ENCODE peak calls at places on chromosomes 13 and 19, in ten cellular contexts. One of them, this sample, is unnamed.

GRCh38 chr19:662207-662961 is 630 bp downstream of the RNF126 start:
- DNase-seq in GM12865: peak; percentile 80
- DNase-seq in CD8-positive, alpha-beta T cell: peak; percentile 30
- DNase-seq in left ventricle myocardium inferior: no peak
- DNase-seq in thoracic aorta: no peak
- DNase-seq in lower leg skin: no peak
- DNase-seq in heart left ventricle: no peak
- DNase-seq in brain microvascular endothelial cell: no peak
- DNase-seq in dorsolateral prefrontal cortex: no peak
- DNase-seq in K562: peak; percentile 60
- DNase-seq in this sample: no peak

GRCh38 chr13:35164324-35164932 is 222.4 kb downstream of the NBEA start:
- DNase-seq in K562: peak; percentile 17
- DNase-seq in heart left ventricle: no peak
- DNase-seq in GM12865: peak; percentile 56
- DNase-seq in left ventricle myocardium inferior: no peak
- DNase-seq in dorsolateral prefrontal cortex: no peak
- DNase-seq in lower leg skin: no peak
- DNase-seq in thoracic aorta: no peak
- DNase-seq in brain microvascular endothelial cell: no peak
- DNase-seq in CD8-positive, alpha-beta T cell: no peak
- DNase-seq in this sample: peak; percentile 50

GRCh38 chr13:42102961-42103688 is 54.7 kb downstream of the DGKH start:
- DNase-seq in K562: no peak
- DNase-seq in thoracic aorta: no peak
- DNase-seq in brain microvascular endothelial cell: no peak
- DNase-seq in heart left ventricle: no peak
- DNase-seq in lower leg skin: no peak
- DNase-seq in dorsolateral prefrontal cortex: no peak
- DNase-seq in left ventricle myocardium inferior: no peak
- DNase-seq in GM12865: no peak
- DNase-seq in CD8-positive, alpha-beta T cell: no peak
- DNase-seq in this sample: no peak

GRCh38 chr19:50556236-50557008 is 11.8 kb downstream of the LRRC4B start:
- DNase-seq in K562: peak; percentile 93
- DNase-seq in lower leg skin: peak; percentile 92
- DNase-seq in GM12865: peak; percentile 75
- DNase-seq in heart left ventricle: peak; percentile 78
- DNase-seq in left ventricle myocardium inferior: peak; percentile 77
- DNase-seq in brain microvascular endothelial cell: peak; percentile 57
- DNase-seq in dorsolateral prefrontal cortex: peak; percentile 85
- DNase-seq in thoracic aorta: no peak
- DNase-seq in CD8-positive, alpha-beta T cell: peak; percentile 53
- DNase-seq in this sample: peak; percentile 48

GRCh38 chr13:100818706-100819105 is 144.1 kb upstream of the TMTC4 start:
- DNase-seq in K562: no peak
- DNase-seq in brain microvascular endothelial cell: no peak
- DNase-seq in lower leg skin: no peak
- DNase-seq in heart left ventricle: no peak
- DNase-seq in GM12865: no peak
- DNase-seq in left ventricle myocardium inferior: no peak
- DNase-seq in dorsolateral prefrontal cortex: no peak
- DNase-seq in CD8-positive, alpha-beta T cell: no peak
- DNase-seq in thoracic aorta: no peak
- DNase-seq in this sample: no peak

GRCh38 chr13:100347941-100348340 is 240.6 kb downstream of the GGACT start:
- DNase-seq in CD8-positive, alpha-beta T cell: no peak
- DNase-seq in thoracic aorta: no peak
- DNase-seq in left ventricle myocardium inferior: no peak
- DNase-seq in lower leg skin: no peak
- DNase-seq in dorsolateral prefrontal cortex: no peak
- DNase-seq in heart left ventricle: no peak
- DNase-seq in K562: no peak
- DNase-seq in brain microvascular endothelial cell: no peak
- DNase-seq in GM12865: no peak
- DNase-seq in this sample: no peak

GRCh38 chr13:79490326-79490725 is 9.4 kb downstream of the NDFIP2 start:
- DNase-seq in CD8-positive, alpha-beta T cell: no peak
- DNase-seq in thoracic aorta: no peak
- DNase-seq in left ventricle myocardium inferior: no peak
- DNase-seq in brain microvascular endothelial cell: no peak
- DNase-seq in K562: no peak
- DNase-seq in dorsolateral prefrontal cortex: no peak
- DNase-seq in heart left ventricle: no peak
- DNase-seq in GM12865: no peak
- DNase-seq in lower leg skin: no peak
- DNase-seq in this sample: no peak

GRCh38 chr13:112814905-112815585 is 125.2 kb downstream of the ATP11A start:
- DNase-seq in brain microvascular endothelial cell: peak; percentile 12
- DNase-seq in left ventricle myocardium inferior: peak; percentile 46
- DNase-seq in thoracic aorta: no peak
- DNase-seq in CD8-positive, alpha-beta T cell: no peak
- DNase-seq in lower leg skin: peak; percentile 71
- DNase-seq in heart left ventricle: peak; percentile 82
- DNase-seq in GM12865: no peak
- DNase-seq in K562: no peak
- DNase-seq in dorsolateral prefrontal cortex: no peak
- DNase-seq in this sample: peak; percentile 34

GRCh38 chr13:113949546-113949945 is 24.3 kb downstream of the C13orf46 start:
- DNase-seq in lower leg skin: no peak
- DNase-seq in left ventricle myocardium inferior: peak; percentile 9
- DNase-seq in brain microvascular endothelial cell: no peak
- DNase-seq in heart left ventricle: no peak
- DNase-seq in CD8-positive, alpha-beta T cell: no peak
- DNase-seq in K562: no peak
- DNase-seq in GM12865: no peak
- DNase-seq in thoracic aorta: no peak
- DNase-seq in dorsolateral prefrontal cortex: no peak
- DNase-seq in this sample: no peak

DNA sequence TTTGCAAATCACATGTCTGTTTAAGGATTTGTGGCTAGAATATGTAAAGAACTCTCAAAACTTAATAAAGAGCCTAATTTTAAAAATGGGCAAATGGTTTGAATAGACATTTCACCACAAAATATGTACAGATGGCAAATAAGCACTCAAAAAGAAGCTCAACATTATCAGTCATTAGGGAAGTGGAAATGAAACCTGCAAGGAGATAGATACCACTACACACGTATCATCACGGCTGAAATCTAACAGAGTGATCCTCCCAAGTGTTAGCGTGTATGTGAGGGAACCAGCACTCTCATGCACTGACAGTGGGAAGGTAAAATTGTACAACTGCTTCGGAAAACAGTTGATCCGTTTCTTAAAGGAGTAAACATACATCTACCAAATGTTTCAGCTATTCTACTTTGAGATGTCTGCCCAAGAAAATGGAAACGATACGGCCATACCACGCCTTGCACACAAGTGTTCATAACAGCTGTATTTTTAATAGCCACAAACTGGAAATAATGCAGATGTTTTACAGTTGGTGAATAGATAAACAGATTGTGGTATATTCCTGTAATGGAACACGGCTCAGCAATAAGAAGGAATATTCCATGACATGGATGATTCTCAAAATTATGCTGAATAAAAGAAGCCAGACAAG is 14.5 kb downstream of the ARHGEF7 start:
- DNase-seq in left ventricle myocardium inferior: no peak
- DNase-seq in thoracic aorta: no peak
- DNase-seq in brain microvascular endothelial cell: no peak
- DNase-seq in heart left ventricle: no peak
- DNase-seq in dorsolateral prefrontal cortex: no peak
- DNase-seq in GM12865: peak; percentile 68
- DNase-seq in CD8-positive, alpha-beta T cell: no peak
- DNase-seq in K562: no peak
- DNase-seq in lower leg skin: no peak
- DNase-seq in this sample: no peak
- H3K4me3 ChIP-seq in left ventricle myocardium inferior: no peak overlapping the region
- H3K4me3 ChIP-seq in thoracic aorta: no peak overlapping the region
- H3K4me3 ChIP-seq in brain microvascular endothelial cell: no peak overlapping the region
- H3K4me3 ChIP-seq in heart left ventricle: no peak overlapping the region
- H3K4me3 ChIP-seq in dorsolateral prefrontal cortex: no peak overlapping the region
- H3K4me3 ChIP-seq in GM12865: no peak overlapping the region
- H3K4me3 ChIP-seq in CD8-positive, alpha-beta T cell: no peak overlapping the region
- H3K4me3 ChIP-seq in K562: no peak overlapping the region
- H3K4me3 ChIP-seq in lower leg skin: no peak overlapping the region
- H3K4me3 ChIP-seq in this sample: no peak overlapping the region

GRCh38 chr19:7351861-7352260 is 3.1 kb downstream of the ARHGEF18 start:
- DNase-seq in brain microvascular endothelial cell: no peak
- DNase-seq in lower leg skin: no peak
- DNase-seq in K562: no peak
- DNase-seq in left ventricle myocardium inferior: no peak
- DNase-seq in heart left ventricle: no peak
- DNase-seq in CD8-positive, alpha-beta T cell: no peak
- DNase-seq in dorsolateral prefrontal cortex: no peak
- DNase-seq in thoracic aorta: no peak
- DNase-seq in GM12865: no peak
- DNase-seq in this sample: no peak

GRCh38 chr19:7358102-7358597 is 9.4 kb downstream of the ARHGEF18 start:
- DNase-seq in CD8-positive, alpha-beta T cell: no peak
- DNase-seq in heart left ventricle: no peak
- DNase-seq in K562: no peak
- DNase-seq in thoracic aorta: no peak
- DNase-seq in dorsolateral prefrontal cortex: no peak
- DNase-seq in left ventricle myocardium inferior: no peak
- DNase-seq in lower leg skin: no peak
- DNase-seq in brain microvascular endothelial cell: no peak
- DNase-seq in GM12865: no peak
- DNase-seq in this sample: no peak

GRCh38 chr19:7355151-7355845 is 6.6 kb downstream of the ARHGEF18 start:
- DNase-seq in heart left ventricle: no peak
- DNase-seq in CD8-positive, alpha-beta T cell: no peak
- DNase-seq in GM12865: no peak
- DNase-seq in left ventricle myocardium inferior: no peak
- DNase-seq in brain microvascular endothelial cell: no peak
- DNase-seq in lower leg skin: no peak
- DNase-seq in K562: no peak
- DNase-seq in dorsolateral prefrontal cortex: no peak
- DNase-seq in thoracic aorta: no peak
- DNase-seq in this sample: peak; percentile 44

GRCh38 chr19:7356899-7357627 is 8.3 kb downstream of the ARHGEF18 start:
- DNase-seq in dorsolateral prefrontal cortex: peak; percentile 17
- DNase-seq in brain microvascular endothelial cell: no peak
- DNase-seq in left ventricle myocardium inferior: no peak
- DNase-seq in CD8-positive, alpha-beta T cell: no peak
- DNase-seq in K562: no peak
- DNase-seq in heart left ventricle: no peak
- DNase-seq in GM12865: no peak
- DNase-seq in lower leg skin: no peak
- DNase-seq in thoracic aorta: no peak
- DNase-seq in this sample: no peak

GRCh38 chr19:7355871-7356270 is 7.1 kb downstream of the ARHGEF18 start:
- DNase-seq in left ventricle myocardium inferior: no peak
- DNase-seq in CD8-positive, alpha-beta T cell: no peak
- DNase-seq in brain microvascular endothelial cell: no peak
- DNase-seq in thoracic aorta: no peak
- DNase-seq in K562: no peak
- DNase-seq in lower leg skin: no peak
- DNase-seq in heart left ventricle: no peak
- DNase-seq in dorsolateral prefrontal cortex: no peak
- DNase-seq in GM12865: no peak
- DNase-seq in this sample: no peak
- H3K4me3 ChIP-seq in left ventricle myocardium inferior: no peak overlapping the region
- H3K4me3 ChIP-seq in CD8-positive, alpha-beta T cell: no peak overlapping the region
- H3K4me3 ChIP-seq in brain microvascular endothelial cell: no peak overlapping the region
- H3K4me3 ChIP-seq in thoracic aorta: no peak overlapping the region
- H3K4me3 ChIP-seq in K562: no peak overlapping the region
- H3K4me3 ChIP-seq in lower leg skin: no peak overlapping the region
- H3K4me3 ChIP-seq in heart left ventricle: no peak overlapping the region
- H3K4me3 ChIP-seq in dorsolateral prefrontal cortex: no peak overlapping the region
- H3K4me3 ChIP-seq in GM12865: no peak overlapping the region
- H3K4me3 ChIP-seq in this sample: no peak overlapping the region

DNA sequence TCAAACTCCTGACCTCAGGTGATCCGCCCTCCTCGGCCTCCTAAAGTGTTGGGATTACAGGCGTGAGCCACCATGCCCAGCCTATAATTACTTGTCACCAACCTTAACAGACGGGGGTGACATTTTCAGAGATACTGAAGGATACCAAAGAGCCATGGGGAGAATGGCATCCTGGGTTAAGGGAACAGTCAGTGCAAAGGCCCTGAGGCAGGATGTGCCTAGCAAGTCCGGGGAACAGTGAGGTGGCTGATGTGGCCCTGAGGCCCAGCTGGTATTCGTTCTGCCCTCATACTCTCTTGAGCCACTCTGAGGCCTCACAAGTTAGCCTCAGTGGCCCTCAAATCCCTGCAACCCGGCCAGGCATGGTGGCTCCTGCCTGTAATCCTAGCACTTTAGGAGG is 15.0 kb upstream of the ANGPTL8 start:
- DNase-seq in GM12865: no peak
- DNase-seq in left ventricle myocardium inferior: no peak
- DNase-seq in brain microvascular endothelial cell: no peak
- DNase-seq in lower leg skin: no peak
- DNase-seq in heart left ventricle: no peak
- DNase-seq in CD8-positive, alpha-beta T cell: no peak
- DNase-seq in thoracic aorta: no peak
- DNase-seq in K562: no peak
- DNase-seq in dorsolateral prefrontal cortex: no peak
- DNase-seq in this sample: no peak
- H3K4me3 ChIP-seq in GM12865: no peak overlapping the region
- H3K4me3 ChIP-seq in left ventricle myocardium inferior: no peak overlapping the region
- H3K4me3 ChIP-seq in brain microvascular endothelial cell: no peak overlapping the region
- H3K4me3 ChIP-seq in lower leg skin: no peak overlapping the region
- H3K4me3 ChIP-seq in heart left ventricle: no peak overlapping the region
- H3K4me3 ChIP-seq in CD8-positive, alpha-beta T cell: no peak overlapping the region
- H3K4me3 ChIP-seq in thoracic aorta: no peak overlapping the region
- H3K4me3 ChIP-seq in K562: no peak overlapping the region
- H3K4me3 ChIP-seq in dorsolateral prefrontal cortex: no peak overlapping the region
- H3K4me3 ChIP-seq in this sample: no peak overlapping the region

DNA sequence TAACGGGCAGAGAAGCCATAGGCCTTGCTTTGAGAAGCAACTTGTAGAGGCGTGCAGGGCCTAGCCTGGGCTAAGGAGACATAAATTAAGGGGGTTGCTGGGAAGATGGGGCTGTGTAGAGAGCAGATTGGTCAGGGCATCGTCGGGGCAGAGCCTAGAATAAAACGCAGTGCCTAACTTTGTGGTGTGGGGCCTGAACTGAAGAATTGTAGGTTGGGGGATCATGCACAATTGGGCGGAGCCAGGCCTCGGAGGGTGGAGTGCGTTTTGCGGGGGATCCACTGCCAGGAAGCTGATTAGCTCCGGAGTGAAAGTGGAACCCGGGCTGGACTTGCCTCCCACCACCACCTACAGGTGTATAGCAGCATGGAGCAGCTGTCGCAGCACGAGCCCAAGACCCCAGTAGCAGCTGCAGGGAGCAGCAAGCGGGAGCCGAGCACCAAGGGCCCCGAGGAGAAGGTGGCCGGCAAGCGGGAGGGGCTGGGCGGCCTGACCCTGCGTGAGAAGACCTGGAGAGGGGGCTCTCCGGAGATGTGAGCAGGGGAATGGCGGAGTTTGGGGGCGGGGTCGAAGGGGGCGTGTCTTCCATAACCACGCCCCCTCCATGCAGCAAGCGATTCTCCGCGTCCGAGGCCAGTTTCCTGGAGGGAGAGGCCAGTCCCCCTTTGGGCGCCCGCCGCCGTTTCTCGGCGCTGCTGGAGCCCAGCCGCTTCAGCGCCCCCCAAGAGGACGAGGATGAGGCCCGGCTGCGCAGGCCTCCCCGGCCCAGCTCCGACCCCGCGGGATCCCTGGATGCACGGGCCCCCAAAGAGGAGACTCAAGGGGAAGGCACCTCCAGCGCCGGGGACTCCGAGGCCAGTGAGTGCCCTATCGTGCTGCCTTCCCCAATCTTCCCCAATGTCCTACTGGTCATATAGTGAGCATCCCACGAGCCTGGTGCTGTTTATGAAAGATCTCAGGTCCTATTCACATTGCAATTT is 13.8 kb downstream of the DNASE2 start:
- DNase-seq in dorsolateral prefrontal cortex: no peak
- DNase-seq in lower leg skin: no peak
- DNase-seq in GM12865: peak; percentile 70
- DNase-seq in left ventricle myocardium inferior: no peak
- DNase-seq in heart left ventricle: peak; percentile 55
- DNase-seq in thoracic aorta: no peak
- DNase-seq in brain microvascular endothelial cell: peak; percentile 29
- DNase-seq in CD8-positive, alpha-beta T cell: peak; percentile 39
- DNase-seq in K562: peak; percentile 92
- DNase-seq in this sample: peak; percentile 42
- H3K4me3 ChIP-seq in dorsolateral prefrontal cortex: no peak overlapping the region
- H3K4me3 ChIP-seq in lower leg skin: peak overlapping the region; percentile 18
- H3K4me3 ChIP-seq in GM12865: peak overlapping the region; percentile 44
- H3K4me3 ChIP-seq in left ventricle myocardium inferior: peak overlapping the region; percentile 49
- H3K4me3 ChIP-seq in heart left ventricle: no peak overlapping the region
- H3K4me3 ChIP-seq in thoracic aorta: peak overlapping the region; percentile 48
- H3K4me3 ChIP-seq in brain microvascular endothelial cell: peak overlapping the region; percentile 46
- H3K4me3 ChIP-seq in CD8-positive, alpha-beta T cell: peak overlapping the region; percentile 87
- H3K4me3 ChIP-seq in K562: peak overlapping the region; percentile 54
- H3K4me3 ChIP-seq in this sample: peak overlapping the region; percentile 42